ENCODE peak calls at places on chromosomes 1 and 21, in seven cellular contexts. A is IMR-90, Z is H1, Q is mesendoderm, E is H9, K is mesenchymal stem cell, I is neuronal stem cell. G is an unnamed sample.
A peak's percentile ranks its signal among the peaks of the same experiment; 100 is the strongest.

GRCh38 chr1:102219463-102219862 is 222.7 kb upstream of the OLFM3 start:
- DNase-seq in E (no peak), A (no peak), K (no peak), Q (no peak), Z (no peak), I (no peak), G (no peak)

GRCh38 chr1:241266121-241266520 is 90.9 kb downstream of the RGS7 start:
- DNase-seq in Z (no peak), I (no peak), Q (no peak), E (no peak), A (no peak), K (no peak), G (no peak)

GRCh38 chr1:102640872-102641271 is 467.4 kb downstream of the COL11A1 start:
- DNase-seq in A (no peak), Z (no peak), Q (no peak), K (peak; percentile 16), E (no peak), I (no peak), G (no peak)

GRCh38 chr1:64540265-64540791 is 70.4 kb downstream of the CACHD1 start:
- DNase-seq in Z (no peak), I (no peak), E (no peak), Q (peak; percentile 49), A (no peak), K (no peak), G (no peak)

GRCh38 chr1:46687095-46687659 is 15.5 kb downstream of the TEX38 start:
- DNase-seq in I (no peak), A (peak; percentile 40), Z (no peak), E (no peak), Q (no peak), K (no peak), G (no peak)

GRCh38 chr1:116111196-116112021 is at the start of gene MAB21L3:
- DNase-seq in Z (no peak), K (no peak), I (no peak), Q (no peak), A (no peak), E (no peak), G (peak; percentile 12)

GRCh38 chr1:52032124-52032784 is 1.4 kb downstream of the KTI12 start:
- DNase-seq in E (no peak), A (peak; percentile 6), K (no peak), I (no peak), Z (no peak), Q (no peak), G (no peak)

GRCh38 chr1:32873484-32873883 is 2.8 kb upstream of the FNDC5 start:
- DNase-seq in Q (no peak), E (no peak), K (no peak), A (no peak), I (no peak), Z (no peak), G (no peak)

GRCh38 chr1:5367306-5367705 is 624.9 kb downstream of the NPHP4 start:
- DNase-seq in A (no peak), Z (no peak), Q (no peak), E (no peak), K (no peak), I (no peak), G (no peak)

GRCh38 chr1:216532399-216532798 is 109.2 kb upstream of the USH2A start:
- DNase-seq in Q (no peak), E (no peak), Z (no peak), I (no peak), K (no peak), A (no peak), G (no peak)

GRCh38 chr1:33815061-33815460 is 48.8 kb upstream of the HMGB4 start:
- DNase-seq in I (no peak), A (peak; percentile 46), K (no peak), Q (no peak), Z (no peak), E (no peak), G (no peak)

GRCh38 chr1:202268032-202268431 is 73.7 kb downstream of the UBE2T start:
- DNase-seq in Z (no peak), K (no peak), E (peak; percentile 26), Q (no peak), I (no peak), A (no peak), G (no peak)

GRCh38 chr1:10057305-10057704 is 24.5 kb downstream of the UBE4B start:
- DNase-seq in Q (no peak), Z (no peak), I (no peak), A (peak; percentile 48), K (peak; percentile 75), E (no peak), G (no peak)

GRCh38 chr1:223429313-223429731 is 36.1 kb downstream of the CCDC185 start:
- DNase-seq in Q (no peak), Z (no peak), A (peak; percentile 40), E (no peak), K (no peak), I (no peak), G (no peak)

GRCh38 chr21:39882186-39882882 is 15.1 kb downstream of the PCP4 start:
- DNase-seq in Q (no peak), E (no peak), Z (no peak), A (no peak), I (no peak), K (no peak), G (no peak)

GRCh38 chr1:170461762-170462384 is 70.1 kb upstream of the GORAB start:
- DNase-seq in Q (no peak), K (peak; percentile 1), E (no peak), A (peak; percentile 75), Z (no peak), I (no peak), G (peak; percentile 37)

GRCh38 chr1:201299968-201300367 is 16.7 kb downstream of the PKP1 start:
- DNase-seq in A (peak; percentile 4), Z (no peak), E (no peak), I (no peak), K (no peak), Q (no peak), G (no peak)

GRCh38 chr1:64867266-64867665 is 99.1 kb downstream of the JAK1 start:
- DNase-seq in Z (no peak), I (no peak), A (peak; percentile 9), K (no peak), Q (no peak), E (no peak), G (peak; percentile 35)

GRCh38 chr1:165056914-165057313 is 299.6 kb downstream of the LMX1A start:
- DNase-seq in Q (no peak), Z (no peak), I (no peak), A (no peak), K (no peak), E (no peak), G (no peak)

GRCh38 chr1:84348240-84348555 is 46.7 kb downstream of the SAMD13 start:
- DNase-seq in Q (no peak), E (no peak), I (no peak), A (peak; percentile 39), Z (no peak), K (peak; percentile 85), G (no peak)

GRCh38 chr1:24036080-24036479 is 56.0 kb upstream of the SRSF10 start:
- DNase-seq in A (no peak), E (no peak), I (no peak), Q (no peak), K (no peak), Z (no peak), G (no peak)

GRCh38 chr1:19654386-19654785 is 10.3 kb downstream of the NBL1 start:
- DNase-seq in A (no peak), K (peak; percentile 33), E (no peak), I (no peak), Q (no peak), Z (no peak), G (no peak)

GRCh38 chr1:34906225-34906624 is 23.2 kb downstream of the DLGAP3 start:
- DNase-seq in Q (no peak), E (no peak), K (no peak), I (no peak), Z (no peak), A (no peak), G (no peak)

GRCh38 chr21:28754127-28754611 is 238.5 kb downstream of the LTN1 start:
- DNase-seq in K (no peak), Z (no peak), A (peak; percentile 96), Q (peak; percentile 22), I (no peak), E (no peak), G (peak; percentile 53)

GRCh38 chr1:165842363-165843129 is 15.1 kb downstream of the UCK2 start:
- DNase-seq in A (peak; percentile 37), Z (no peak), K (peak; percentile 58), Q (peak; percentile 91), I (no peak), E (no peak), G (no peak)

GRCh38 chr1:47650205-47650604 is 212.4 kb downstream of the FOXD2 start:
- DNase-seq in E (peak; percentile 16), K (peak; percentile 75), Q (peak; percentile 22), Z (no peak), A (peak; percentile 80), I (no peak), G (no peak)

GRCh38 chr21:34511154-34511553 is 856 bp downstream of the KCNE1 start:
- DNase-seq in Z (no peak), K (peak; percentile 66), Q (peak; percentile 21), I (no peak), A (no peak), E (no peak), G (no peak)

GRCh38 chr1:113534130-113534817 is 144.0 kb downstream of the MAGI3 start:
- DNase-seq in E (no peak), Q (peak; percentile 71), I (no peak), A (peak; percentile 84), Z (no peak), K (peak; percentile 63), G (peak; percentile 68)

GRCh38 chr1:194280463-194280862 is 1094.0 kb upstream of the B3GALT2 start:
- DNase-seq in I (no peak), A (no peak), Q (peak; percentile 14), Z (no peak), K (no peak), E (no peak), G (no peak)

GRCh38 chr1:107821340-107821739 is 143.6 kb downstream of the VAV3 start:
- DNase-seq in Q (no peak), A (no peak), Z (no peak), K (no peak), I (no peak), E (no peak), G (peak; percentile 41)
- H3K4me1 ChIP-seq in Q (no peaks in the 10 kb centered on the region), A (no peaks in the 10 kb centered on the region), Z (no peaks in the 10 kb centered on the region), K (no peaks in the 10 kb centered on the region), I (no peaks in the 10 kb centered on the region), E (peaks cover 2% of the 10 kb centered on the region), G (no peaks in the 10 kb centered on the region)

GRCh38 chr21:16409341-16409740 is 679.6 kb downstream of the USP25 start:
- DNase-seq in I (no peak), K (no peak), Z (no peak), A (no peak), Q (no peak), E (no peak), G (no peak)
- H3K23ac ChIP-seq in I (no peak overlapping the region), K (no peak overlapping the region), Z (no peak overlapping the region), A (no peak overlapping the region), Q (no peak overlapping the region), E (no peak overlapping the region), G (no peak overlapping the region)

GRCh38 chr1:43559714-43560113 is 29.0 kb downstream of the PTPRF start:
- DNase-seq in E (no peak), Z (no peak), Q (no peak), K (no peak), I (no peak), A (no peak), G (no peak)
- H3K27ac ChIP-seq in E (no peak overlapping the region), Z (peak overlapping the region; percentile 2), Q (no peak overlapping the region), K (no peak overlapping the region), I (no peak overlapping the region), A (no peak overlapping the region), G (no peak overlapping the region)

DNA sequence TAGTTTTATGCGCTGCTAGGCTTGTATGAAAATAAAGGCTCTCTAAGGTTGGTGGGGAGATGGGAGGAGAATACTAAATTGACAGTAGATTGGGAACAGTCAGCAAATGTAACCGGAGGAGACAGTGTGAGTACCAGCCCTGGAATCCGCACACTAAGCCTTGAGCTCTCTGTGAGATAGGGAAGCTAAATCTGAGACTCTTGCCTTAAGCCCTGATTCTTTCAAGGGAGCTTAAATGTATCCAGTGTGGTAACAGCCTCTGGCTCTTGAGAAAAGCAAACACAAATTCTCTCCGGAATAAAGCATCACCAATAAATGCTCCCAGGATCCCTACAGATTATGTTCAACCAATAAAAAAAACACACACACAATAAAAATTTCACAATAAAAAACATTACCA is 33.0 kb upstream of the PDPN start:
- DNase-seq in I (no peak), E (no peak), A (no peak), K (no peak), Q (no peak), Z (no peak), G (no peak)
- H3K4me1 ChIP-seq in I (no peaks in the 10 kb centered on the region), E (no peaks in the 10 kb centered on the region), A (no peaks in the 10 kb centered on the region), K (no peaks in the 10 kb centered on the region), Q (no peaks in the 10 kb centered on the region), Z (no peaks in the 10 kb centered on the region), G (no peaks in the 10 kb centered on the region)

G was measured in trophoblast cell.